ENCODE peak calls at places on chromosome 1, in eight cellular contexts. One of them, this sample, is unnamed. For H3K36me3, the result is how much of the 10 kb centered on the place peaks cover.

GRCh38 chr1:212082765-212083406 is 47.3 kb downstream of the DTL start:
- DNase-seq in transverse colon: no peak
- DNase-seq in bronchial epithelial cell: no peak
- DNase-seq in Caco-2: no peak
- DNase-seq in neural progenitor cell: no peak
- DNase-seq in body of pancreas: no peak
- DNase-seq in RWPE2: no peak
- DNase-seq in HepG2: no peak
- DNase-seq in this sample: no peak

GRCh38 chr1:220717800-220718640 is 27.9 kb downstream of the C1orf115 start:
- DNase-seq in RWPE2: no peak
- DNase-seq in neural progenitor cell: no peak
- DNase-seq in bronchial epithelial cell: no peak
- DNase-seq in body of pancreas: no peak
- DNase-seq in transverse colon: no peak
- DNase-seq in HepG2: no peak
- DNase-seq in Caco-2: no peak
- DNase-seq in this sample: no peak

GRCh38 chr1:66436378-66437135 is 97.4 kb upstream of the SGIP1 start:
- DNase-seq in transverse colon: no peak
- DNase-seq in RWPE2: no peak
- DNase-seq in neural progenitor cell: no peak
- DNase-seq in HepG2: no peak
- DNase-seq in Caco-2: no peak
- DNase-seq in bronchial epithelial cell: peak
- DNase-seq in body of pancreas: no peak
- DNase-seq in this sample: peak

GRCh38 chr1:8434104-8434503 is 116.2 kb downstream of the SLC45A1 start:
- DNase-seq in bronchial epithelial cell: no peak
- DNase-seq in transverse colon: no peak
- DNase-seq in Caco-2: no peak
- DNase-seq in neural progenitor cell: no peak
- DNase-seq in body of pancreas: no peak
- DNase-seq in HepG2: no peak
- DNase-seq in RWPE2: no peak
- DNase-seq in this sample: no peak

GRCh38 chr1:59699227-59699847 is 115.4 kb upstream of the HOOK1 start:
- DNase-seq in bronchial epithelial cell: peak
- DNase-seq in Caco-2: peak
- DNase-seq in HepG2: peak
- DNase-seq in neural progenitor cell: peak
- DNase-seq in transverse colon: no peak
- DNase-seq in body of pancreas: peak
- DNase-seq in RWPE2: no peak
- DNase-seq in this sample: no peak

GRCh38 chr1:179586107-179586823 is 5.4 kb upstream of the TDRD5 start:
- DNase-seq in HepG2: no peak
- DNase-seq in transverse colon: peak
- DNase-seq in neural progenitor cell: peak
- DNase-seq in body of pancreas: peak
- DNase-seq in RWPE2: no peak
- DNase-seq in Caco-2: peak
- DNase-seq in bronchial epithelial cell: peak
- DNase-seq in this sample: no peak

GRCh38 chr1:203625623-203626189 is 926 bp upstream of the ATP2B4 start:
- DNase-seq in Caco-2: peak
- DNase-seq in HepG2: peak
- DNase-seq in transverse colon: peak
- DNase-seq in body of pancreas: peak
- DNase-seq in neural progenitor cell: no peak
- DNase-seq in bronchial epithelial cell: peak
- DNase-seq in RWPE2: no peak
- DNase-seq in this sample: peak

GRCh38 chr1:25620211-25620610 is 3.6 kb downstream of the MAN1C1 start:
- DNase-seq in neural progenitor cell: no peak
- DNase-seq in Caco-2: no peak
- DNase-seq in RWPE2: no peak
- DNase-seq in transverse colon: no peak
- DNase-seq in bronchial epithelial cell: no peak
- DNase-seq in body of pancreas: no peak
- DNase-seq in HepG2: no peak
- DNase-seq in this sample: no peak

GRCh38 chr1:36369061-36369470 is 16.7 kb downstream of the STK40 start:
- DNase-seq in HepG2: peak
- DNase-seq in neural progenitor cell: peak
- DNase-seq in Caco-2: peak
- DNase-seq in RWPE2: no peak
- DNase-seq in body of pancreas: peak
- DNase-seq in bronchial epithelial cell: peak
- DNase-seq in transverse colon: peak
- DNase-seq in this sample: no peak

GRCh38 chr1:100358210-100358609 is 5.9 kb downstream of the CDC14A start:
- DNase-seq in bronchial epithelial cell: no peak
- DNase-seq in Caco-2: no peak
- DNase-seq in HepG2: no peak
- DNase-seq in body of pancreas: no peak
- DNase-seq in RWPE2: no peak
- DNase-seq in neural progenitor cell: peak
- DNase-seq in transverse colon: no peak
- DNase-seq in this sample: no peak

GRCh38 chr1:234902774-234903173 is 225.9 kb downstream of the TOMM20 start:
- DNase-seq in transverse colon: no peak
- DNase-seq in neural progenitor cell: no peak
- DNase-seq in bronchial epithelial cell: no peak
- DNase-seq in RWPE2: no peak
- DNase-seq in HepG2: no peak
- DNase-seq in Caco-2: no peak
- DNase-seq in body of pancreas: no peak
- DNase-seq in this sample: no peak

GRCh38 chr1:199007423-199007822 is 368.6 kb downstream of the PTPRC start:
- DNase-seq in transverse colon: no peak
- DNase-seq in bronchial epithelial cell: peak
- DNase-seq in HepG2: no peak
- DNase-seq in RWPE2: no peak
- DNase-seq in body of pancreas: no peak
- DNase-seq in neural progenitor cell: no peak
- DNase-seq in Caco-2: no peak
- DNase-seq in this sample: no peak

GRCh38 chr1:153379591-153379990 is 4.2 kb upstream of the S100A12 start:
- DNase-seq in neural progenitor cell: no peak
- DNase-seq in body of pancreas: no peak
- DNase-seq in transverse colon: no peak
- DNase-seq in Caco-2: no peak
- DNase-seq in RWPE2: no peak
- DNase-seq in HepG2: no peak
- DNase-seq in bronchial epithelial cell: no peak
- DNase-seq in this sample: no peak

GRCh38 chr1:162279099-162279498 is 97.6 kb downstream of the SPATA46 start:
- DNase-seq in transverse colon: no peak
- DNase-seq in body of pancreas: no peak
- DNase-seq in bronchial epithelial cell: no peak
- DNase-seq in HepG2: no peak
- DNase-seq in RWPE2: no peak
- DNase-seq in neural progenitor cell: no peak
- DNase-seq in Caco-2: no peak
- DNase-seq in this sample: no peak

GRCh38 chr1:198669023-198669698 is 30.3 kb downstream of the PTPRC start:
- DNase-seq in neural progenitor cell: no peak
- DNase-seq in transverse colon: no peak
- DNase-seq in body of pancreas: no peak
- DNase-seq in HepG2: peak
- DNase-seq in bronchial epithelial cell: peak
- DNase-seq in Caco-2: no peak
- DNase-seq in RWPE2: no peak
- DNase-seq in this sample: peak

GRCh38 chr1:32101233-32101681 is 6.6 kb upstream of the KPNA6 start:
- DNase-seq in body of pancreas: no peak
- DNase-seq in neural progenitor cell: no peak
- DNase-seq in Caco-2: peak
- DNase-seq in HepG2: no peak
- DNase-seq in RWPE2: no peak
- DNase-seq in bronchial epithelial cell: peak
- DNase-seq in transverse colon: no peak
- DNase-seq in this sample: no peak

GRCh38 chr1:204320413-204320812 is 39.3 kb downstream of the PLEKHA6 start:
- DNase-seq in RWPE2: no peak
- DNase-seq in neural progenitor cell: no peak
- DNase-seq in body of pancreas: no peak
- DNase-seq in bronchial epithelial cell: peak
- DNase-seq in HepG2: no peak
- DNase-seq in Caco-2: peak
- DNase-seq in transverse colon: no peak
- DNase-seq in this sample: no peak

GRCh38 chr1:10146391-10146790 is 64.0 kb upstream of the KIF1B start:
- DNase-seq in Caco-2: peak
- DNase-seq in HepG2: no peak
- DNase-seq in RWPE2: no peak
- DNase-seq in bronchial epithelial cell: no peak
- DNase-seq in neural progenitor cell: no peak
- DNase-seq in body of pancreas: no peak
- DNase-seq in transverse colon: no peak
- DNase-seq in this sample: no peak

GRCh38 chr1:182394055-182394775 is 2.6 kb upstream of the GLUL start:
- DNase-seq in body of pancreas: no peak
- DNase-seq in RWPE2: no peak
- DNase-seq in bronchial epithelial cell: no peak
- DNase-seq in HepG2: no peak
- DNase-seq in Caco-2: no peak
- DNase-seq in neural progenitor cell: no peak
- DNase-seq in transverse colon: no peak
- DNase-seq in this sample: no peak

GRCh38 chr1:43357251-43357650 is 1.5 kb upstream of the CDC20 start:
- DNase-seq in Caco-2: no peak
- DNase-seq in neural progenitor cell: no peak
- DNase-seq in transverse colon: no peak
- DNase-seq in HepG2: no peak
- DNase-seq in body of pancreas: no peak
- DNase-seq in RWPE2: no peak
- DNase-seq in bronchial epithelial cell: no peak
- DNase-seq in this sample: no peak

GRCh38 chr1:43360616-43361015 is 1.8 kb downstream of the CDC20 start:
- DNase-seq in HepG2: no peak
- DNase-seq in neural progenitor cell: no peak
- DNase-seq in bronchial epithelial cell: no peak
- DNase-seq in body of pancreas: no peak
- DNase-seq in transverse colon: no peak
- DNase-seq in RWPE2: no peak
- DNase-seq in Caco-2: no peak
- DNase-seq in this sample: no peak

GRCh38 chr1:43358746-43359693 is at the start of gene CDC20:
- DNase-seq in body of pancreas: peak
- DNase-seq in transverse colon: peak
- DNase-seq in RWPE2: peak
- DNase-seq in neural progenitor cell: peak
- DNase-seq in Caco-2: peak
- DNase-seq in HepG2: peak
- DNase-seq in bronchial epithelial cell: peak
- DNase-seq in this sample: peak

GRCh38 chr1:43358121-43358745 is 548 bp upstream of the CDC20 start:
- DNase-seq in transverse colon: peak
- DNase-seq in HepG2: no peak
- DNase-seq in RWPE2: no peak
- DNase-seq in neural progenitor cell: peak
- DNase-seq in Caco-2: peak
- DNase-seq in bronchial epithelial cell: peak
- DNase-seq in body of pancreas: peak
- DNase-seq in this sample: peak

GRCh38 chr1:43359696-43360095 is 915 bp downstream of the CDC20 start:
- DNase-seq in bronchial epithelial cell: no peak
- DNase-seq in transverse colon: no peak
- DNase-seq in neural progenitor cell: no peak
- DNase-seq in HepG2: no peak
- DNase-seq in body of pancreas: no peak
- DNase-seq in RWPE2: no peak
- DNase-seq in Caco-2: no peak
- DNase-seq in this sample: no peak
- H3K4me3 ChIP-seq in bronchial epithelial cell: peak
- H3K4me3 ChIP-seq in transverse colon: no peak
- H3K4me3 ChIP-seq in neural progenitor cell: peak
- H3K4me3 ChIP-seq in HepG2: peak
- H3K4me3 ChIP-seq in body of pancreas: no peak
- H3K4me3 ChIP-seq in RWPE2: peak
- H3K4me3 ChIP-seq in Caco-2: peak
- H3K4me3 ChIP-seq in this sample: peak

GRCh38 chr1:45508295-45509151 is 8.4 kb downstream of the MMACHC start:
- DNase-seq in body of pancreas: no peak
- DNase-seq in HepG2: peak
- DNase-seq in transverse colon: no peak
- DNase-seq in Caco-2: no peak
- DNase-seq in neural progenitor cell: no peak
- DNase-seq in bronchial epithelial cell: no peak
- DNase-seq in RWPE2: peak
- DNase-seq in this sample: no peak
- H3K36me3 ChIP-seq in body of pancreas: under half
- H3K36me3 ChIP-seq in HepG2: under half
- H3K36me3 ChIP-seq in transverse colon: under half
- H3K36me3 ChIP-seq in Caco-2: under half
- H3K36me3 ChIP-seq in neural progenitor cell: under half
- H3K36me3 ChIP-seq in bronchial epithelial cell: under half
- H3K36me3 ChIP-seq in RWPE2: half or more
- H3K36me3 ChIP-seq in this sample: under half

GRCh38 chr1:51354417-51354816 is 24.1 kb upstream of the TTC39A start:
- DNase-seq in body of pancreas: no peak
- DNase-seq in RWPE2: no peak
- DNase-seq in neural progenitor cell: no peak
- DNase-seq in HepG2: no peak
- DNase-seq in transverse colon: no peak
- DNase-seq in Caco-2: no peak
- DNase-seq in bronchial epithelial cell: no peak
- DNase-seq in this sample: no peak
- TF ChIP-seq CTCF in body of pancreas: no peak
- TF ChIP-seq CTCF in RWPE2: no peak
- TF ChIP-seq CTCF in neural progenitor cell: no peak
- TF ChIP-seq CTCF in HepG2: no peak
- TF ChIP-seq CTCF in transverse colon: no peak
- TF ChIP-seq CTCF in Caco-2: no peak
- TF ChIP-seq CTCF in bronchial epithelial cell: no peak
- TF ChIP-seq CTCF in this sample: no peak

GRCh38 chr1:1253972-1254666 is 7.6 kb upstream of the C1QTNF12 start:
- DNase-seq in HepG2: no peak
- DNase-seq in body of pancreas: no peak
- DNase-seq in neural progenitor cell: no peak
- DNase-seq in bronchial epithelial cell: no peak
- DNase-seq in RWPE2: peak
- DNase-seq in Caco-2: no peak
- DNase-seq in transverse colon: no peak
- DNase-seq in this sample: no peak

GRCh38 chr1:1253314-1253713 is 6.8 kb upstream of the C1QTNF12 start:
- DNase-seq in bronchial epithelial cell: no peak
- DNase-seq in neural progenitor cell: no peak
- DNase-seq in HepG2: no peak
- DNase-seq in Caco-2: no peak
- DNase-seq in transverse colon: no peak
- DNase-seq in body of pancreas: no peak
- DNase-seq in RWPE2: no peak
- DNase-seq in this sample: no peak

GRCh38 chr1:1247341-1247913 is 905 bp upstream of the C1QTNF12 start:
- DNase-seq in neural progenitor cell: no peak
- DNase-seq in transverse colon: no peak
- DNase-seq in body of pancreas: no peak
- DNase-seq in RWPE2: no peak
- DNase-seq in HepG2: no peak
- DNase-seq in bronchial epithelial cell: no peak
- DNase-seq in Caco-2: no peak
- DNase-seq in this sample: no peak

GRCh38 chr1:1254667-1254998 is 8.1 kb upstream of the C1QTNF12 start:
- DNase-seq in HepG2: no peak
- DNase-seq in body of pancreas: no peak
- DNase-seq in transverse colon: no peak
- DNase-seq in bronchial epithelial cell: no peak
- DNase-seq in RWPE2: no peak
- DNase-seq in Caco-2: no peak
- DNase-seq in neural progenitor cell: no peak
- DNase-seq in this sample: no peak

GRCh38 chr1:1250828-1251284 is 4.3 kb upstream of the C1QTNF12 start:
- DNase-seq in neural progenitor cell: no peak
- DNase-seq in bronchial epithelial cell: peak
- DNase-seq in Caco-2: no peak
- DNase-seq in HepG2: no peak
- DNase-seq in body of pancreas: no peak
- DNase-seq in RWPE2: no peak
- DNase-seq in transverse colon: no peak
- DNase-seq in this sample: peak
- H3K4me3 ChIP-seq in neural progenitor cell: no peak
- H3K4me3 ChIP-seq in bronchial epithelial cell: no peak
- H3K4me3 ChIP-seq in Caco-2: no peak
- H3K4me3 ChIP-seq in HepG2: no peak
- H3K4me3 ChIP-seq in body of pancreas: no peak
- H3K4me3 ChIP-seq in RWPE2: no peak
- H3K4me3 ChIP-seq in transverse colon: no peak
- H3K4me3 ChIP-seq in this sample: no peak

This sample was measured in GM06990.